ENCODE peak calls at places on chromosomes 1 and 21, in seven cellular contexts. Y is stimulated activated naive CD8-positive, alpha-beta T cell treated with anti-CD3 and anti-CD28 coated beads, Interleukin-15, amount 100 ng/mL, for 72 hours; B is iris pigment epithelial cell; E is stimulated activated CD8-positive, alpha-beta memory T cell treated with anti-CD3 and anti-CD28 coated beads, Interleukin-2, amount 100 ng/mL, for 1 hour; S is cardiac fibroblast; A is fibroblast of lung; X is germinal center. O is an unnamed sample.

GRCh38 chr1:36968730-36969129 is 65.6 kb downstream of the GRIK3 start:
- DNase-seq in Y (no peak), B (no peak), E (no peak), S (no peak), A (no peak), X (no peak), O (peak)

GRCh38 chr1:50929376-50929958 is 30.6 kb downstream of the FAF1 start:
- DNase-seq in Y (no peak), B (peak), E (no peak), S (peak), A (peak), X (no peak), O (no peak)

GRCh38 chr1:60376196-60376595 is 302.6 kb upstream of the C1orf87 start:
- DNase-seq in Y (no peak), B (no peak), E (no peak), S (no peak), A (no peak), X (no peak), O (no peak)

GRCh38 chr21:45293214-45293725 is 5.6 kb upstream of the POFUT2 start:
- DNase-seq in Y (no peak), B (no peak), E (no peak), S (peak), A (peak), X (no peak), O (no peak)

GRCh38 chr1:32272557-32273388 is 19.1 kb upstream of the HDAC1 start:
- DNase-seq in Y (no peak), B (no peak), E (no peak), S (no peak), A (no peak), X (no peak), O (no peak)

GRCh38 chr1:16151200-16151708 is 4.6 kb downstream of the EPHA2 start:
- DNase-seq in Y (no peak), B (no peak), E (no peak), S (no peak), A (peak), X (no peak), O (no peak)

GRCh38 chr1:178341218-178341956 is 155.4 kb downstream of the CLEC20A start:
- DNase-seq in Y (no peak), B (peak), E (no peak), S (peak), A (peak), X (no peak), O (no peak)

GRCh38 chr1:234322979-234323378 is 50.3 kb upstream of the COA6 start:
- DNase-seq in Y (no peak), B (peak), E (no peak), S (peak), A (peak), X (peak), O (no peak)

GRCh38 chr1:10606070-10606469 is 131.3 kb downstream of the PEX14 start:
- DNase-seq in Y (no peak), B (peak), E (no peak), S (no peak), A (no peak), X (no peak), O (no peak)

GRCh38 chr21:38811257-38811656 is 5.5 kb downstream of the ETS2 start:
- DNase-seq in Y (no peak), B (peak), E (no peak), S (peak), A (peak), X (no peak), O (no peak)

GRCh38 chr1:66519988-66520387 is 14.0 kb upstream of the SGIP1 start:
- DNase-seq in Y (no peak), B (peak), E (no peak), S (no peak), A (no peak), X (no peak), O (no peak)

GRCh38 chr1:63147783-63148182 is 174.6 kb upstream of the FOXD3 start:
- DNase-seq in Y (no peak), B (no peak), E (no peak), S (no peak), A (no peak), X (no peak), O (no peak)

GRCh38 chr1:11704226-11704619 is 12.7 kb downstream of the DRAXIN start:
- DNase-seq in Y (no peak), B (no peak), E (no peak), S (no peak), A (no peak), X (no peak), O (no peak)

GRCh38 chr1:169452921-169453320 is 25.6 kb upstream of the CCDC181 start:
- DNase-seq in Y (no peak), B (no peak), E (no peak), S (no peak), A (no peak), X (no peak), O (no peak)

GRCh38 chr1:39926820-39927219 is 25.1 kb upstream of the MYCL start:
- DNase-seq in Y (no peak), B (no peak), E (no peak), S (no peak), A (no peak), X (no peak), O (peak)

GRCh38 chr21:33373451-33373850 is 29.8 kb upstream of the IFNGR2 start:
- DNase-seq in Y (no peak), B (no peak), E (no peak), S (no peak), A (no peak), X (no peak), O (no peak)

GRCh38 chr1:18240906-18241305 is 133.3 kb downstream of the IGSF21 start:
- DNase-seq in Y (no peak), B (no peak), E (no peak), S (no peak), A (no peak), X (no peak), O (no peak)

GRCh38 chr1:47205918-47206317 is 16.1 kb upstream of the PDZK1IP1 start:
- DNase-seq in Y (no peak), B (no peak), E (no peak), S (no peak), A (no peak), X (no peak), O (no peak)

GRCh38 chr1:38586993-38587646 is 272.5 kb downstream of the RRAGC start:
- DNase-seq in Y (peak), B (peak), E (no peak), S (peak), A (peak), X (peak), O (no peak)

GRCh38 chr1:1136547-1137230 is 20.8 kb upstream of the C1orf159 start:
- DNase-seq in Y (no peak), B (no peak), E (no peak), S (no peak), A (no peak), X (no peak), O (peak)

GRCh38 chr1:14880456-14881316 is 272.9 kb upstream of the TMEM51 start:
- DNase-seq in Y (no peak), B (peak), E (no peak), S (no peak), A (peak), X (no peak), O (no peak)

GRCh38 chr1:109503935-109504334 is 5.6 kb downstream of the AMIGO1 start:
- DNase-seq in Y (no peak), B (no peak), E (no peak), S (no peak), A (no peak), X (no peak), O (no peak)

GRCh38 chr1:29195875-29196274 is 14.2 kb upstream of the SRSF4 start:
- DNase-seq in Y (no peak), B (no peak), E (no peak), S (no peak), A (no peak), X (no peak), O (no peak)

GRCh38 chr1:53598956-53599355 is 139.8 kb downstream of the DMRTB1 start:
- DNase-seq in Y (no peak), B (no peak), E (no peak), S (no peak), A (no peak), X (no peak), O (no peak)

GRCh38 chr1:62799688-62800087 is 15.8 kb downstream of the ATG4C start:
- DNase-seq in Y (no peak), B (no peak), E (no peak), S (no peak), A (no peak), X (no peak), O (no peak)

GRCh38 chr1:41683681-41684500 is 199.4 kb upstream of the EDN2 start:
- DNase-seq in Y (no peak), B (no peak), E (no peak), S (no peak), A (no peak), X (no peak), O (no peak)

GRCh38 chr1:27153927-27154358 is 982 bp downstream of the SLC9A1 start:
- DNase-seq in Y (no peak), B (no peak), E (no peak), S (no peak), A (no peak), X (no peak), O (no peak)